ENCODE peak calls at places on chromosomes 1 and 21, in four cellular contexts. One of them, this sample, is unnamed.

GRCh38 chr1:101139130-101139529 is 97.7 kb upstream of the S1PR1 start:
- DNase-seq in K562: no peak
- DNase-seq in HCT116: no peak
- DNase-seq in SK-N-SH: no peak
- DNase-seq in this sample: no peak

GRCh38 chr1:205500240-205501218 is 3.9 kb upstream of the CDK18 start:
- DNase-seq in K562: no peak
- DNase-seq in SK-N-SH: peak; percentile 75
- DNase-seq in HCT116: no peak
- DNase-seq in this sample: no peak

GRCh38 chr1:30512253-30512921 is 211.0 kb downstream of the MATN1 start:
- DNase-seq in K562: no peak
- DNase-seq in HCT116: no peak
- DNase-seq in SK-N-SH: no peak
- DNase-seq in this sample: peak; percentile 44

GRCh38 chr1:32619701-32620485 is 30.5 kb downstream of the ZBTB8OS start:
- DNase-seq in HCT116: no peak
- DNase-seq in SK-N-SH: no peak
- DNase-seq in K562: no peak
- DNase-seq in this sample: no peak

GRCh38 chr1:62436466-62437272 is at the start of gene USP1:
- DNase-seq in K562: peak; percentile 95
- DNase-seq in HCT116: peak; percentile 99
- DNase-seq in SK-N-SH: peak; percentile 95
- DNase-seq in this sample: peak; percentile 100

GRCh38 chr21:25361097-25361496 is 246.2 kb downstream of the MRPL39 start:
- DNase-seq in SK-N-SH: no peak
- DNase-seq in K562: no peak
- DNase-seq in HCT116: no peak
- DNase-seq in this sample: no peak

GRCh38 chr1:14742181-14742980 is 143.9 kb downstream of the KAZN start:
- DNase-seq in SK-N-SH: no peak
- DNase-seq in HCT116: peak; percentile 79
- DNase-seq in K562: no peak
- DNase-seq in this sample: peak; percentile 67

GRCh38 chr1:219066631-219067349 is 106.9 kb upstream of the LYPLAL1 start:
- DNase-seq in HCT116: peak; percentile 33
- DNase-seq in K562: no peak
- DNase-seq in SK-N-SH: peak; percentile 7
- DNase-seq in this sample: no peak

GRCh38 chr1:157504646-157505045 is 47.7 kb downstream of the FCRL5 start:
- DNase-seq in K562: no peak
- DNase-seq in HCT116: no peak
- DNase-seq in SK-N-SH: no peak
- DNase-seq in this sample: no peak

GRCh38 chr21:25997788-25998611 is 172.6 kb downstream of the APP start:
- DNase-seq in HCT116: peak; percentile 65
- DNase-seq in K562: no peak
- DNase-seq in SK-N-SH: no peak
- DNase-seq in this sample: peak; percentile 83

GRCh38 chr1:87958711-87959110 is 630.0 kb downstream of the LMO4 start:
- DNase-seq in K562: no peak
- DNase-seq in HCT116: no peak
- DNase-seq in SK-N-SH: no peak
- DNase-seq in this sample: no peak

DNA sequence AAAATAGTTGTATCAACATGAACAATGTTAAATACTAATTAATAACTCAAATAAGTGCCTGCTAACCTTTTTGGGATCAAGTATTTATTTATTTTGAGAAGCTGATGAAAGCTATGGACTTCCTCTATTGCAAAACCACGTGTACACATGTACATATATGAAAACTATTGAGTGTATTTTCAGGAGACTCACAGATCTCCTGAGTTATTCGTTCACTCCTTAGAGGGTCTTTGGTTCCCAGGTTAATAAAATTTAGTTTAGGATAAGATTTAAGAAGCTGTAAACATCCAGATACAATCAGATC is 130.5 kb downstream of the DISC1 start:
- DNase-seq in SK-N-SH: no peak
- DNase-seq in HCT116: peak; percentile 2
- DNase-seq in K562: no peak
- DNase-seq in this sample: no peak
- TF ChIP-seq YY1 in SK-N-SH: no peak
- TF ChIP-seq YY1 in HCT116: no peak
- TF ChIP-seq YY1 in K562: no peak
- TF ChIP-seq YY1 in this sample: no peak

GRCh38 chr21:43731476-43731875 is 12.5 kb downstream of the PDXK start:
- DNase-seq in HCT116: no peak
- DNase-seq in SK-N-SH: no peak
- DNase-seq in K562: no peak
- DNase-seq in this sample: no peak

GRCh38 chr21:43726686-43727570 is 8.0 kb downstream of the PDXK start:
- DNase-seq in SK-N-SH: no peak
- DNase-seq in K562: no peak
- DNase-seq in HCT116: no peak
- DNase-seq in this sample: no peak

GRCh38 chr21:43731891-43732711 is 13.2 kb downstream of the PDXK start:
- DNase-seq in SK-N-SH: no peak
- DNase-seq in K562: no peak
- DNase-seq in HCT116: no peak
- DNase-seq in this sample: no peak

GRCh38 chr21:43727571-43728466 is 8.9 kb downstream of the PDXK start:
- DNase-seq in HCT116: no peak
- DNase-seq in SK-N-SH: no peak
- DNase-seq in K562: peak; percentile 22
- DNase-seq in this sample: no peak

GRCh38 chr21:43728467-43729390 is 9.8 kb downstream of the PDXK start:
- DNase-seq in SK-N-SH: peak; percentile 95
- DNase-seq in HCT116: peak; percentile 42
- DNase-seq in K562: peak; percentile 95
- DNase-seq in this sample: peak; percentile 89
- TF ChIP-seq YY1 in SK-N-SH: no peak
- TF ChIP-seq YY1 in HCT116: no peak
- TF ChIP-seq YY1 in K562: no peak
- TF ChIP-seq YY1 in this sample: no peak

DNA sequence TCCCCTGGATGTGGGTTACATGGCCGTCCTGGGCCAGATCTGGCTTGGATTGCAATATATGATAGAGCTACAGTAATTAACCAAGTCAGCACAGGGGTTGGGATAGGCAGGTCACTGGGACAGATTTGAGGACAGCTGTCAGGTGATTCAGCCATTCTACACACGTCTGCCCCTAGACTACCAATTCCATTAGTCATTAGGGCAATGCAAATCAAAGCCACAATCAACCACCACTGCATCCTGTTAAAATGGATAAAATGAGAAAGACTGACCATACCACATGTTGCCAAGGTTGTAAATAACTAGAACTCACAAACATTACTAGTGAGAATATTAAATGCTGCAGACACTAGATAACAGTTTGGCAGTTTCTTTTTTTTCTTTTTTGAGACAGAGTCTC is 16.0 kb downstream of the C21orf58 start:
- DNase-seq in SK-N-SH: no peak
- DNase-seq in K562: no peak
- DNase-seq in HCT116: no peak
- DNase-seq in this sample: no peak
- TF ChIP-seq YY1 in SK-N-SH: no peak
- TF ChIP-seq YY1 in K562: no peak
- TF ChIP-seq YY1 in HCT116: no peak
- TF ChIP-seq YY1 in this sample: no peak

DNA sequence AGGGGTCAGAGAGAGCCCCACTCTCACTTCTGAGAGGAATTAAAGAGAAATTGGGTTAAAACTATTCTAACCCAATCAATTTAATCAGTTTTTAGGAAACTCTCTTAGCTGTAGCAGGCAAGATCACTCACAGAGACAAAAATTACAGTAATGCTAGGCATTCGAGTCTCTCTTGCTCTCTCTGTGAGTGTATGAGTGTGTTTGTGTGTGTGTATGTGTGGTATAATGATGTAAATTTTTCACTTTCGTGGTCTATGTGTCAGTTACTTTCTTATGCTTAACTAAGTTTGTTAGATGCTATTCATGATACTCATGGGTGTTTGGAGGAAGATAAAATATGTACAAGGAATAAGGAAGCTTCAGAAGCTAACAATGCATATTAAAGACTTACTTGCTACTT is 131.3 kb downstream of the FASLG start:
- DNase-seq in HCT116: no peak
- DNase-seq in SK-N-SH: no peak
- DNase-seq in K562: no peak
- DNase-seq in this sample: no peak
- TF ChIP-seq YY1 in HCT116: no peak
- TF ChIP-seq YY1 in SK-N-SH: no peak
- TF ChIP-seq YY1 in K562: no peak
- TF ChIP-seq YY1 in this sample: no peak

GRCh38 chr1:153553691-153554608 is 4.9 kb upstream of the S100A3 start:
- DNase-seq in K562: no peak
- DNase-seq in HCT116: no peak
- DNase-seq in SK-N-SH: no peak
- DNase-seq in this sample: no peak
- TF ChIP-seq YY1 in K562: no peak
- TF ChIP-seq YY1 in HCT116: no peak
- TF ChIP-seq YY1 in SK-N-SH: no peak
- TF ChIP-seq YY1 in this sample: no peak

GRCh38 chr1:216430744-216431143 is 7.5 kb upstream of the USH2A start:
- DNase-seq in SK-N-SH: no peak
- DNase-seq in K562: no peak
- DNase-seq in HCT116: no peak
- DNase-seq in this sample: no peak
- TF ChIP-seq YY1 in SK-N-SH: no peak
- TF ChIP-seq YY1 in K562: no peak
- TF ChIP-seq YY1 in HCT116: no peak
- TF ChIP-seq YY1 in this sample: no peak

GRCh38 chr1:230301820-230302219 is 124.3 kb downstream of the PGBD5 start:
- DNase-seq in K562: no peak
- DNase-seq in SK-N-SH: no peak
- DNase-seq in HCT116: no peak
- DNase-seq in this sample: no peak

GRCh38 chr1:230301322-230301721 is 124.8 kb downstream of the PGBD5 start:
- DNase-seq in SK-N-SH: no peak
- DNase-seq in K562: no peak
- DNase-seq in HCT116: no peak
- DNase-seq in this sample: no peak

GRCh38 chr1:230303069-230303468 is 123.1 kb downstream of the PGBD5 start:
- DNase-seq in HCT116: no peak
- DNase-seq in K562: no peak
- DNase-seq in SK-N-SH: no peak
- DNase-seq in this sample: no peak

GRCh38 chr1:230306158-230306557 is 120.0 kb downstream of the PGBD5 start:
- DNase-seq in HCT116: no peak
- DNase-seq in K562: no peak
- DNase-seq in SK-N-SH: no peak
- DNase-seq in this sample: no peak

DNA sequence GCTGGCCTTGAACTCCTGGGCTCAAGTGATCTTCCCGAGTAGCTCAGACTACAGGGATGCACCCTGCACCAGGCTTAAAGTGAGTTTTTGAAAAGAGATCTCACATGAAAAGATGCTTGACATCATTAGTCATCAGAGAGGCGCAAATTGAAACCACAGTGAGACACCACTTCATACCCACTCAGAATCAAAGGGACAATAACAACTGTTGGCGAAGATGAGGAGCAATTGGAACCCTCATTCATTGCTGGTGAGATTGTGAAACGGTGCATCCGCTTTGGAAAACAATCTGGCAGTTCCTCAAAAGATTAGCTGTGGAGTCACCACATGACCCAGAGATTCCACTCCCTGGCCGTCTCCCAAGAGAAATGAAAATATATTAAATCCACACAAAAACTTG is 122.3 kb downstream of the PGBD5 start:
- DNase-seq in HCT116: no peak
- DNase-seq in K562: no peak
- DNase-seq in SK-N-SH: no peak
- DNase-seq in this sample: no peak
- TF ChIP-seq YY1 in HCT116: no peak
- TF ChIP-seq YY1 in K562: no peak
- TF ChIP-seq YY1 in SK-N-SH: no peak
- TF ChIP-seq YY1 in this sample: no peak

DNA sequence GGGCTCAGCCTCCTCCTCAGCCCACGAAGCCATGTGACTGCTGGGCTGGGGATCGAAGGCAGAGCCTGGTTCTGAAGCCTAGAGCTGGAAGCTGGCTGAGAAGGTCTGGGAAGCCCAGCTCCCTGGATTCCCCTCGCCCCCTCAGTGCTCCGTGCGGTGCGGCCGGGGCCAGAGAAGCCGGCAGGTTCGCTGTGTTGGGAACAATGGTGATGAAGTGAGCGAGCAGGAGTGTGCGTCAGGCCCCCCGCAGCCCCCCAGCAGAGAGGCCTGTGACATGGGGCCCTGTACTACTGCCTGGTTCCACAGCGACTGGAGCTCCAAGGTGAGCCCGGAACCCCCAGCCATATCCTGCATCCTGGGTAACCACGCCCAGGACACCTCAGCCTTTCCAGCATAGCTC is 9.1 kb downstream of the ADAMTSL4 start:
- DNase-seq in K562: no peak
- DNase-seq in SK-N-SH: no peak
- DNase-seq in HCT116: no peak
- DNase-seq in this sample: no peak
- TF ChIP-seq YY1 in K562: no peak
- TF ChIP-seq YY1 in SK-N-SH: no peak
- TF ChIP-seq YY1 in HCT116: no peak
- TF ChIP-seq YY1 in this sample: no peak

GRCh38 chr1:158999301-159000069 is 10.2 kb upstream of the IFI16 start:
- DNase-seq in HCT116: no peak
- DNase-seq in SK-N-SH: no peak
- DNase-seq in K562: no peak
- DNase-seq in this sample: peak; percentile 96
- TF ChIP-seq YY1 in HCT116: no peak
- TF ChIP-seq YY1 in SK-N-SH: peak; percentile 53
- TF ChIP-seq YY1 in K562: no peak
- TF ChIP-seq YY1 in this sample: peak; percentile 30

GRCh38 chr1:65001238-65001792 is 35.0 kb upstream of the JAK1 start:
- DNase-seq in SK-N-SH: no peak
- DNase-seq in HCT116: no peak
- DNase-seq in K562: peak; percentile 65
- DNase-seq in this sample: no peak
- TF ChIP-seq YY1 in SK-N-SH: no peak
- TF ChIP-seq YY1 in HCT116: no peak
- TF ChIP-seq YY1 in K562: no peak
- TF ChIP-seq YY1 in this sample: no peak